ENCODE peak calls at places on chromosome X, in seven cellular contexts. M is heart right ventricle; U is tibial artery; O is naive thymus-derived CD4-positive, alpha-beta T cell; R is GM12878; Y is vagina; W is HCT116. F is an unnamed sample. For H3K27me3 and H3K9me3, the result is how much of the 10 kb centered on the place peaks cover.

GRCh38 chrX:71227370-71228062 is 4.5 kb downstream of the GJB1 start:
- DNase-seq in M (no peak), U (no peak), O (no peak), R (no peak), Y (no peak), W (no peak), F (no peak)

GRCh38 chrX:120308558-120308957 is 2.7 kb downstream of the TMEM255A start:
- DNase-seq in M (peak), U (no peak), O (no peak), R (no peak), Y (no peak), W (no peak), F (no peak)

GRCh38 chrX:22021721-22022120 is 10.4 kb upstream of the PHEX start:
- DNase-seq in M (no peak), U (no peak), O (no peak), R (no peak), Y (no peak), W (no peak), F (no peak)

GRCh38 chrX:13272426-13272825 is 47.4 kb downstream of the ATXN3L start:
- DNase-seq in M (no peak), U (no peak), O (no peak), R (no peak), Y (no peak), W (no peak), F (no peak)

GRCh38 chrX:131063613-131064012 is 5.5 kb downstream of the ARHGAP36 start:
- DNase-seq in M (no peak), U (no peak), O (no peak), R (no peak), Y (no peak), W (no peak), F (no peak)

GRCh38 chrX:103823591-103823990 is 8.5 kb downstream of the RAB9B start:
- DNase-seq in M (no peak), U (no peak), O (no peak), R (no peak), Y (no peak), W (no peak), F (no peak)

GRCh38 chrX:113300580-113300979 is 459.9 kb upstream of the AMOT start:
- DNase-seq in M (no peak), U (no peak), O (no peak), R (no peak), Y (no peak), W (no peak), F (no peak)

GRCh38 chrX:138745215-138745614 is 33.7 kb upstream of the FGF13 start:
- DNase-seq in M (no peak), U (no peak), O (peak), R (peak), Y (no peak), W (no peak), F (no peak)

GRCh38 chrX:53974529-53974928 is 69.7 kb downstream of the PHF8 start:
- DNase-seq in M (no peak), U (no peak), O (no peak), R (no peak), Y (no peak), W (no peak), F (no peak)

GRCh38 chrX:54423161-54423888 is 16.9 kb upstream of the TSR2 start:
- DNase-seq in M (no peak), U (no peak), O (no peak), R (no peak), Y (no peak), W (no peak), F (no peak)

GRCh38 chrX:124217289-124218251 is 114.9 kb upstream of the TEX13D start:
- DNase-seq in M (no peak), U (no peak), O (peak), R (no peak), Y (no peak), W (no peak), F (no peak)

DNA sequence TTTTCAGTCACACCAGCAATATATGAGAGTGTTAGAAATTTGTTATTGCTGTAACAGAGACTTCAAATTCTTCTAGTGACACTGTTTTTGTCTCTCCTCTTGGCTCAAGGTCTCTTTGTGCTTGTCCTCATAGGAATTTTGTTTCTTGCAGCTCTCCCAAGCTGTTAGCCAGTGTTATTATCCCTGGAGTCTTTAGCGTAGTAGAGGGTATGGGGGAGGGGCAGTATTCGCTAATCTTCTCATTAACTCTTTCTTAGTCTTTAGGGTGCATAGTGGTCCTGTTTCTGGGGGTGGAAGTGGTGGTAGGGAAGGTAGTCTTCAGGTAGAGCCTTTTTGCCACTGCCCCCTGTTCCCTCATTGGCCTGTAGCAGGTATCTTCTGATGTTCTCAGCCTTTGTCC is 79.4 kb downstream of the JADE3 start:
- DNase-seq in M (no peak), U (no peak), O (no peak), R (no peak), Y (no peak), W (no peak), F (no peak)
- H3K4me3 ChIP-seq in M (no peak), U (no peak), O (no peak), R (no peak), Y (no peak), W (no peak), F (no peak)

GRCh38 chrX:45424341-45424740 is 223.7 kb upstream of the DIPK2B start:
- DNase-seq in M (no peak), U (no peak), O (no peak), R (no peak), Y (no peak), W (no peak), F (no peak)

GRCh38 chrX:45434231-45434630 is 233.6 kb upstream of the DIPK2B start:
- DNase-seq in M (no peak), U (no peak), O (no peak), R (no peak), Y (no peak), W (no peak), F (no peak)

DNA sequence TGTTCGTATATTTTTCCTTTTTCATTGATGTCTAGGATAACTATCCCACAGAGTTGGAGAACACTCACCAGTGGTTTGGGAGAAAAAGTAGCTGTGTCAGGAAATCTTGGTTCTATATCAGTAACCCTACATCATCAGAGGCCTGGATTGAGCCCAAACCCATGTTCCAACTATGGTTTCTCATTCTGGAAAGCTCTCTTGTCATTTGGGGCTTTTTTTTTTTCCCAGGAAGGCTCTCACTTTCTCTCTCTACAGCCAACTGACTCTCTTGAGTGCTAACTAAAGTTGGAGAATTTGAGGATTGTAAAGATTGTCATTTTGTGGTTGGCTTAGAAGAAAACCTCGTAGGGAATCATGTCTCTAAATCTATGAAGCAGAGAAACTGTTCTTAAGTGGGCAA is 228.1 kb upstream of the DIPK2B start:
- DNase-seq in M (no peak), U (no peak), O (no peak), R (no peak), Y (no peak), W (no peak), F (no peak)
- H3K27me3 ChIP-seq in M (under half), U (under half), O (under half), R (under half), Y (under half), W (under half), F (under half)

DNA sequence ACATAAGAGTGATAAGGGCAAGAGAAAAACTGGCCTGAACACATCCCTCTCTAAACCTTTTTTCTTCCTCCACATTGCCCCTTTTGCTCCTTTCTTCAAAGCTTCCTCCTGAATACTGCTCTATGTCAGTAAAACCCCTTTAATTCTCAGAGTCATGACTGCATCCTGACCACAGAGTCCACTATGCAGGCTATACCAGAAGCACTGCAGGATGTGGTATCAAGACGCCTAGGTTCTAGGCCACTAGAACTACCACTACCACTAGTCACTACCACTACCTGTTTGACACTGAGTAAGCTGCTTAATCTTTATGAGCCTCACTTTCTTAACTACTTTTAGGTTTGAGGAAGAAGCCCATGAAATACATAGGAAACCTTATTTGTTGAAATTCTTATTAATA is 38.7 kb downstream of the ARHGEF9 start:
- DNase-seq in M (no peak), U (no peak), O (peak), R (no peak), Y (no peak), W (no peak), F (no peak)
- H3K9me3 ChIP-seq in M (under half), U (under half), O (under half), R (under half), Y (under half), W (under half), F (under half)

DNA sequence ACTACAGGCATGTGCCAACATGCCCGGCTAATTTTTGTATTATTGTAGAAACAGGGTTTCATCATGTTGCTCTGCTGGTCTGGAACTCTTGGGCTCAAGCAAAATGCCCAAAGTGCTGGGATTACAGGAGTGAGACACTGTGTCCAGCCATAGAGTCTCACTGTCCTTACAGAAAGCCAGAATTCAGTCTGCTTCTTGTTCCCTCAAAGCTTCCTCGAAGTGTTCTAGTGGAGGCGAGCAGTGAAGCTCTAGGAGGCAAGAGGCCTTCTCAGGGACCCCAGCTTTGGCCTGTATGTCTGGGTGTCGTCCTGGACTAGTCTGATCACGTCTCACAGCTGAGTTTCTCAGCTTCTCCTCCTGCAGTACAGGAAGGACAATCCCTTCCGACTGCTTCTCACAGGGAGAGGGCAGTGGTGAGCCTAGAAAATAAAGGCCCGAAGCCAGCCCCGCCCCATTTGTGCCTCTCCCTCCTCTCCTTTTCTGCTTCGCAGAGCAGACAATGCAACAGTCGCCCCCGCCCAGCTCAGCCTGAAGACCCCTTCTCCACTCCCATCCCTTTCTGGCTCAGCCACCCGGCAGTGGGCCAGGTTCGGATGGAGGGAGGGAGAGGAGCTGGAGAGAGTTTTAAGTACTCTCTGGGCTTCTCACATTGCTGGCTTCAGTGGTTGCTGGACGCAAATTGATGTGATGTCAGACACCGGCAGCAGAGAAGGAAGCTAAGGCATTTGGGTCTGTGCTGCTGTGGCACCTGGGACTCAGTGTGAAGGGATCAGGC is 11.1 kb upstream of the FAM3A start:
- DNase-seq in M (peak), U (peak), O (peak), R (peak), Y (peak), W (peak), F (peak)
- H3K4me3 ChIP-seq in M (peak), U (peak), O (no peak), R (no peak), Y (peak), W (no peak), F (peak)

GRCh38 chrX:153643431-153644351 is 3.3 kb upstream of the DUSP9 start:
- DNase-seq in M (no peak), U (no peak), O (no peak), R (no peak), Y (no peak), W (no peak), F (no peak)
- H3K27me3 ChIP-seq in M (half or more), U (under half), O (under half), R (under half), Y (under half), W (under half), F (under half)

GRCh38 chrX:40152173-40152705 is 54.5 kb upstream of the BCOR start:
- DNase-seq in M (peak), U (no peak), O (peak), R (no peak), Y (no peak), W (no peak), F (peak)

GRCh38 chrX:40148439-40149285 is 50.9 kb upstream of the BCOR start:
- DNase-seq in M (no peak), U (no peak), O (no peak), R (no peak), Y (no peak), W (no peak), F (no peak)

GRCh38 chrX:40149286-40150175 is 51.8 kb upstream of the BCOR start:
- DNase-seq in M (no peak), U (no peak), O (no peak), R (no peak), Y (no peak), W (no peak), F (no peak)

GRCh38 chrX:40151211-40152172 is 53.7 kb upstream of the BCOR start:
- DNase-seq in M (no peak), U (no peak), O (no peak), R (no peak), Y (no peak), W (no peak), F (peak)

GRCh38 chrX:40150503-40150902 is 52.7 kb upstream of the BCOR start:
- DNase-seq in M (no peak), U (no peak), O (no peak), R (no peak), Y (no peak), W (no peak), F (no peak)
- H3K9me3 ChIP-seq in M (under half), U (under half), O (under half), R (under half), Y (under half), W (under half), F (under half)

DNA sequence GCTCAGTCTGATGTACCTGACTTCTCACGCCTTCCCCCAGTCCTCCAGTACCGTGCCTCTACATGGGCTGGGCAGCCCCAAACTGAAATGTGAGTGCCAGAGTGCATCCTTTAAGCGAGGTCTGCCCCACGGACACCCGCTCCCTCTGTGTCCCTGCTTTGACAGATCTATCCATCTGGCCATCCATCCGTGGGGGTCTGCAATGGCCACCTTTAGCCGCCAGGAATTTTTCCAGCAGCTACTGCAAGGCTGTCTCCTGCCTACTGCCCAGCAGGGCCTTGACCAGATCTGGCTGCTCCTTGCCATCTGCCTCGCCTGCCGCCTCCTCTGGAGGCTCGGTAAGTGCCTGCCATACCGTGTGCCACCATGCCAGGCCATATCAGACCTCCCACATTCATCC is 827 bp downstream of the PORCN start:
- DNase-seq in M (no peak), U (no peak), O (no peak), R (no peak), Y (no peak), W (no peak), F (no peak)
- H3K4me3 ChIP-seq in M (peak), U (peak), O (peak), R (peak), Y (peak), W (peak), F (peak)

DNA sequence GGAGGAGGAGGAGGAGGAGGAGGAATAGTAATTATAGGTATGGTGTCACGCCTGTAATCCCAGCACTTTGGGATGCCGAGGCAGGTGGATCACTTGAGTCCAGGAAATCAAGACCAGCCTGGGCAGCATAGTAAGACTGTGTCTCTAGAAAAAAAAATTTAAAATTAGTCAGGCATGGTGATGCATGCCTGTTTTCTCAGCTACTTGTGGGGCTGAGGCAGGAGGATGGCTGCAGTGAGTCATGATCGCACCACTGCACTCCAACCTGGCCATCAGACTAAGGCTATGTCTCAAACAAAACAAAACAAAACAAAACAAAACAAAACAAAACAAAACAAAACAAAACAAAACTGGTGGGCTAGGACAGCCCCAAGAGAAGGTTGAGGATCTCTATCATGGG is 3.0 kb downstream of the STARD8 start:
- DNase-seq in M (no peak), U (no peak), O (no peak), R (no peak), Y (no peak), W (no peak), F (no peak)
- H3K27me3 ChIP-seq in M (under half), U (under half), O (under half), R (under half), Y (under half), W (under half), F (under half)

F was measured in right cardiac atrium.